ENCODE peak calls at places on chromosome 16, in six cellular contexts. B is globus pallidus; A is T-cell; K is amygdala; C is KBM-7; Y is activated naive CD4-positive, alpha-beta T cell. F is an unnamed sample.

GRCh38 chr16:3030872-3031212 is 5.9 kb downstream of the BICDL2 start:
- DNase-seq in C (no peak), Y (no peak), K (no peak), A (no peak), B (no peak), F (no peak)

GRCh38 chr16:53822936-53823529 is 119.1 kb downstream of the FTO start:
- DNase-seq in Y (no peak), C (peak; percentile 94), A (peak; percentile 40), B (no peak), K (no peak), F (no peak)

GRCh38 chr16:558298-559020 is 1.7 kb upstream of the PRR35 start:
- DNase-seq in A (no peak), K (no peak), B (no peak), C (no peak), Y (no peak), F (no peak)

GRCh38 chr16:4795181-4795827 is at the start of gene SMIM22:
- DNase-seq in B (no peak), Y (no peak), C (no peak), A (no peak), K (no peak), F (no peak)

GRCh38 chr16:24539850-24540484 is 601 bp downstream of the RBBP6 start:
- DNase-seq in C (no peak), Y (no peak), B (no peak), A (no peak), K (peak; percentile 64), F (peak; percentile 92)

GRCh38 chr16:241866-242265 is 7.2 kb downstream of the FAM234A start:
- DNase-seq in K (no peak), B (no peak), A (no peak), Y (no peak), C (peak; percentile 32), F (no peak)

GRCh38 chr16:81786321-81786720 is 7.2 kb downstream of the PLCG2 start:
- DNase-seq in K (no peak), A (no peak), C (no peak), B (no peak), Y (no peak), F (no peak)

GRCh38 chr16:2919511-2920255 is 8.0 kb downstream of the FLYWCH1 start:
- DNase-seq in B (peak; percentile 73), A (peak; percentile 53), C (peak; percentile 86), Y (no peak), K (no peak), F (no peak)

GRCh38 chr16:8623634-8624033 is 2.1 kb downstream of the METTL22 start:
- DNase-seq in C (no peak), B (no peak), Y (no peak), A (no peak), K (no peak), F (peak; percentile 6)

GRCh38 chr16:84220851-84221250 is 19.0 kb downstream of the KCNG4 start:
- DNase-seq in A (no peak), K (no peak), Y (no peak), B (no peak), C (no peak), F (no peak)

GRCh38 chr16:24761526-24761925 is 32.1 kb downstream of the TNRC6A start:
- DNase-seq in B (no peak), K (no peak), A (no peak), Y (no peak), C (no peak), F (no peak)

GRCh38 chr16:154223-155030 is 2.0 kb downstream of the HBZ start:
- DNase-seq in C (peak; percentile 39), B (no peak), K (no peak), Y (no peak), A (no peak), F (peak; percentile 63)

GRCh38 chr16:66478733-66479511 is 51.8 kb downstream of the BEAN1 start:
- DNase-seq in C (peak; percentile 86), K (no peak), Y (peak; percentile 29), B (peak; percentile 61), A (peak; percentile 80), F (peak; percentile 91)

GRCh38 chr16:56628486-56629035 is 3.0 kb downstream of the MT1E start:
- DNase-seq in C (no peak), K (no peak), B (no peak), Y (no peak), A (no peak), F (no peak)

GRCh38 chr16:75385507-75386152 is 47.7 kb downstream of the CFDP1 start:
- DNase-seq in K (no peak), B (peak; percentile 75), Y (no peak), C (peak; percentile 48), A (peak; percentile 17), F (no peak)

GRCh38 chr16:85291302-85292148 is 179.3 kb upstream of the CIBAR2 start:
- DNase-seq in Y (no peak), K (peak; percentile 79), C (no peak), B (peak; percentile 88), A (no peak), F (no peak)

GRCh38 chr16:10009691-10010090 is 172.5 kb downstream of the GRIN2A start:
- DNase-seq in Y (no peak), B (peak; percentile 84), K (peak; percentile 26), C (no peak), A (no peak), F (no peak)

GRCh38 chr16:87652386-87652785 is 50.1 kb downstream of the JPH3 start:
- DNase-seq in Y (no peak), K (no peak), A (no peak), C (no peak), B (no peak), F (no peak)

GRCh38 chr16:66220766-66221165 is 145.7 kb upstream of the CDH5 start:
- DNase-seq in Y (no peak), B (no peak), C (peak; percentile 4), A (no peak), K (no peak), F (no peak)

GRCh38 chr16:24336491-24336890 is 80.4 kb downstream of the CACNG3 start:
- DNase-seq in B (no peak), K (no peak), C (no peak), Y (no peak), A (no peak), F (no peak)

GRCh38 chr16:88883946-88884345 is 17.5 kb upstream of the PABPN1L start:
- DNase-seq in B (no peak), A (no peak), C (no peak), K (no peak), Y (no peak), F (no peak)

GRCh38 chr16:12059216-12059769 is 82.8 kb downstream of the SNX29 start:
- DNase-seq in C (peak; percentile 40), B (no peak), Y (no peak), A (no peak), K (no peak), F (peak; percentile 69)

GRCh38 chr16:66717112-66717675 is 20.7 kb upstream of the CMTM4 start:
- DNase-seq in K (no peak), A (no peak), Y (no peak), B (peak; percentile 66), C (peak; percentile 74), F (no peak)

GRCh38 chr16:15435216-15435864 is 952 bp downstream of the BMERB1 start:
- DNase-seq in C (no peak), Y (no peak), B (no peak), K (no peak), A (no peak), F (no peak)

GRCh38 chr16:66740010-66740409 is 11.4 kb downstream of the DYNC1LI2 start:
- DNase-seq in K (no peak), B (peak; percentile 47), Y (no peak), C (peak; percentile 74), A (peak; percentile 32), F (no peak)

GRCh38 chr16:86431540-86431939 is 78.8 kb upstream of the FOXF1 start:
- DNase-seq in K (no peak), Y (no peak), B (no peak), A (no peak), C (no peak), F (no peak)

GRCh38 chr16:24045641-24046040 is 209.9 kb downstream of the PRKCB start:
- DNase-seq in C (no peak), A (no peak), B (no peak), K (peak; percentile 6), Y (no peak), F (no peak)

GRCh38 chr16:19361587-19361986 is 56.1 kb upstream of the TMC5 start:
- DNase-seq in C (no peak), A (no peak), K (no peak), B (no peak), Y (no peak), F (no peak)

GRCh38 chr16:74724820-74725549 is 24.3 kb upstream of the MLKL start:
- DNase-seq in Y (no peak), C (no peak), K (peak; percentile 93), B (peak; percentile 99), A (no peak), F (no peak)

GRCh38 chr16:57984443-57985203 is 13.7 kb upstream of the CNGB1 start:
- DNase-seq in C (peak; percentile 67), K (peak; percentile 22), B (peak; percentile 35), Y (peak; percentile 80), A (peak; percentile 91), F (peak; percentile 93)

GRCh38 chr16:69329369-69330285 is 761 bp downstream of the PDF start:
- DNase-seq in A (no peak), B (no peak), Y (no peak), K (no peak), C (no peak), F (peak; percentile 83)

GRCh38 chr16:19330801-19331484 is 45.4 kb downstream of the CLEC19A start:
- DNase-seq in B (peak; percentile 37), A (no peak), Y (no peak), K (peak; percentile 13), C (no peak), F (no peak)

GRCh38 chr16:53142823-53143568 is 88.2 kb downstream of the CHD9 start:
- DNase-seq in B (no peak), A (no peak), Y (no peak), C (no peak), K (no peak), F (no peak)

GRCh38 chr16:77780378-77780837 is 8.0 kb upstream of the VAT1L start:
- DNase-seq in C (no peak), A (no peak), K (no peak), Y (no peak), B (no peak), F (no peak)

GRCh38 chr16:65044861-65045260 is 77.0 kb downstream of the CDH11 start:
- DNase-seq in C (no peak), K (no peak), B (no peak), A (no peak), Y (no peak), F (no peak)

GRCh38 chr16:52741386-52741785 is 194.4 kb upstream of the TOX3 start:
- DNase-seq in A (no peak), Y (no peak), C (no peak), K (no peak), B (no peak), F (no peak)

GRCh38 chr16:25020112-25020591 is 5.0 kb upstream of the ARHGAP17 start:
- DNase-seq in Y (no peak), C (no peak), A (no peak), B (no peak), K (no peak), F (no peak)

GRCh38 chr16:87966685-87967185 is 15.5 kb downstream of the BANP start:
- DNase-seq in K (no peak), Y (no peak), C (peak; percentile 59), B (no peak), A (no peak), F (no peak)

GRCh38 chr16:85528528-85529387 is 84.4 kb upstream of the GSE1 start:
- DNase-seq in K (no peak), C (no peak), A (peak; percentile 35), Y (no peak), B (no peak), F (no peak)

F was measured in posterior vena cava.